ENCODE peak calls at places on chromosomes 2 and 18, in six cellular contexts. One of them, this sample, is unnamed.

GRCh38 chr2:130135692-130136541 is 6.9 kb upstream of the POTEF start:
- DNase-seq in RPMI7951: no peak
- DNase-seq in AG04450: no peak
- DNase-seq in iPS DF 19.7: no peak
- DNase-seq in lower leg skin: peak
- DNase-seq in cortex of kidney: no peak
- DNase-seq in this sample: no peak

GRCh38 chr2:45992021-45992745 is 305.0 kb upstream of the EPAS1 start:
- DNase-seq in AG04450: no peak
- DNase-seq in iPS DF 19.7: no peak
- DNase-seq in cortex of kidney: no peak
- DNase-seq in RPMI7951: peak
- DNase-seq in lower leg skin: peak
- DNase-seq in this sample: no peak

GRCh38 chr2:28274911-28275685 is 117.6 kb upstream of the FOSL2 start:
- DNase-seq in RPMI7951: peak
- DNase-seq in lower leg skin: peak
- DNase-seq in cortex of kidney: no peak
- DNase-seq in AG04450: peak
- DNase-seq in iPS DF 19.7: no peak
- DNase-seq in this sample: peak

GRCh38 chr18:48013162-48013561 is 82.7 kb upstream of the SMAD2 start:
- DNase-seq in lower leg skin: no peak
- DNase-seq in RPMI7951: no peak
- DNase-seq in iPS DF 19.7: no peak
- DNase-seq in cortex of kidney: no peak
- DNase-seq in AG04450: no peak
- DNase-seq in this sample: no peak

GRCh38 chr2:57720728-57721627 is 325.6 kb upstream of the VRK2 start:
- DNase-seq in cortex of kidney: no peak
- DNase-seq in AG04450: peak
- DNase-seq in iPS DF 19.7: peak
- DNase-seq in lower leg skin: no peak
- DNase-seq in RPMI7951: peak
- DNase-seq in this sample: peak

GRCh38 chr2:20877944-20878343 is 55.0 kb upstream of the LDAH start:
- DNase-seq in AG04450: no peak
- DNase-seq in cortex of kidney: no peak
- DNase-seq in RPMI7951: no peak
- DNase-seq in iPS DF 19.7: no peak
- DNase-seq in lower leg skin: no peak
- DNase-seq in this sample: no peak

GRCh38 chr2:16487686-16488085 is 177.9 kb downstream of the CYRIA start:
- DNase-seq in AG04450: no peak
- DNase-seq in cortex of kidney: no peak
- DNase-seq in lower leg skin: no peak
- DNase-seq in RPMI7951: no peak
- DNase-seq in iPS DF 19.7: no peak
- DNase-seq in this sample: peak

GRCh38 chr2:133596701-133597393 is 28.6 kb upstream of the NCKAP5 start:
- DNase-seq in iPS DF 19.7: no peak
- DNase-seq in lower leg skin: no peak
- DNase-seq in RPMI7951: peak
- DNase-seq in cortex of kidney: no peak
- DNase-seq in AG04450: no peak
- DNase-seq in this sample: no peak

GRCh38 chr2:196481323-196481695 is 158.2 kb upstream of the CCDC150 start:
- DNase-seq in cortex of kidney: no peak
- DNase-seq in RPMI7951: peak
- DNase-seq in lower leg skin: no peak
- DNase-seq in iPS DF 19.7: no peak
- DNase-seq in AG04450: no peak
- DNase-seq in this sample: no peak

GRCh38 chr2:48588745-48589144 is 28.9 kb upstream of the GTF2A1L start:
- DNase-seq in AG04450: no peak
- DNase-seq in lower leg skin: no peak
- DNase-seq in cortex of kidney: no peak
- DNase-seq in iPS DF 19.7: no peak
- DNase-seq in RPMI7951: no peak
- DNase-seq in this sample: no peak

GRCh38 chr2:239139566-239139965 is 261.3 kb downstream of the HDAC4 start:
- DNase-seq in iPS DF 19.7: no peak
- DNase-seq in cortex of kidney: no peak
- DNase-seq in RPMI7951: no peak
- DNase-seq in lower leg skin: no peak
- DNase-seq in AG04450: no peak
- DNase-seq in this sample: no peak

GRCh38 chr2:211665299-211665698 is 873.3 kb downstream of the ERBB4 start:
- DNase-seq in AG04450: no peak
- DNase-seq in cortex of kidney: no peak
- DNase-seq in lower leg skin: no peak
- DNase-seq in iPS DF 19.7: no peak
- DNase-seq in RPMI7951: no peak
- DNase-seq in this sample: no peak

GRCh38 chr2:17747684-17748452 is 5.7 kb downstream of the SMC6 start:
- DNase-seq in iPS DF 19.7: peak
- DNase-seq in RPMI7951: peak
- DNase-seq in cortex of kidney: no peak
- DNase-seq in AG04450: no peak
- DNase-seq in lower leg skin: no peak
- DNase-seq in this sample: no peak

GRCh38 chr2:207148025-207148424 is 17.7 kb downstream of the KLF7 start:
- DNase-seq in lower leg skin: no peak
- DNase-seq in RPMI7951: peak
- DNase-seq in iPS DF 19.7: no peak
- DNase-seq in AG04450: no peak
- DNase-seq in cortex of kidney: no peak
- DNase-seq in this sample: no peak

GRCh38 chr2:36270758-36271157 is 84.8 kb upstream of the CRIM1 start:
- DNase-seq in lower leg skin: no peak
- DNase-seq in cortex of kidney: no peak
- DNase-seq in RPMI7951: no peak
- DNase-seq in AG04450: no peak
- DNase-seq in iPS DF 19.7: peak
- DNase-seq in this sample: no peak

GRCh38 chr18:56407631-56408030 is 230.8 kb downstream of the TXNL1 start:
- DNase-seq in iPS DF 19.7: no peak
- DNase-seq in cortex of kidney: no peak
- DNase-seq in RPMI7951: no peak
- DNase-seq in AG04450: no peak
- DNase-seq in lower leg skin: no peak
- DNase-seq in this sample: no peak

This sample was measured in SK-MEL-5.